ENCODE peak calls at places on chromosomes 5 and 9, in four cellular contexts. O, H, T and B are unnamed samples.

GRCh38 chr9:126412945-126413344 is 86.3 kb downstream of the MVB12B start:
- DNase-seq in O (no peak), H (no peak), T (no peak), B (no peak)

GRCh38 chr5:51556833-51557232 is 173.6 kb downstream of the ISL1 start:
- DNase-seq in O (no peak), H (no peak), T (no peak), B (no peak)

GRCh38 chr5:132260714-132261615 is 3.5 kb downstream of the PDLIM4 start:
- DNase-seq in O (peak; percentile 55), H (no peak), T (no peak), B (no peak)

GRCh38 chr5:99640646-99641045 is 711.8 kb upstream of the CHD1 start:
- DNase-seq in O (no peak), H (no peak), T (no peak), B (no peak)

GRCh38 chr5:97714426-97714825 is 531.4 kb upstream of the RIOK2 start:
- DNase-seq in O (no peak), H (no peak), T (no peak), B (no peak)

GRCh38 chr9:14573319-14573718 is 119.9 kb downstream of the ZDHHC21 start:
- DNase-seq in O (no peak), H (no peak), T (no peak), B (no peak)

GRCh38 chr9:114124138-114124537 is 25.0 kb upstream of the KIF12 start:
- DNase-seq in O (no peak), H (no peak), T (peak; percentile 54), B (no peak)

GRCh38 chr9:122318284-122318683 is 52.5 kb upstream of the PTGS1 start:
- DNase-seq in O (no peak), H (no peak), T (no peak), B (no peak)

GRCh38 chr5:97425511-97425910 is 242.5 kb upstream of the RIOK2 start:
- DNase-seq in O (no peak), H (no peak), T (no peak), B (no peak)

GRCh38 chr9:4155224-4156026 is 144.4 kb downstream of the GLIS3 start:
- DNase-seq in O (no peak), H (no peak), T (no peak), B (no peak)

GRCh38 chr9:133788819-133789733 is 50.9 kb upstream of the SARDH start:
- DNase-seq in O (no peak), H (peak; percentile 80), T (no peak), B (no peak)

GRCh38 chr5:43193171-43193951 is 1.3 kb downstream of the NIM1K start:
- DNase-seq in O (peak; percentile 54), H (peak; percentile 34), T (peak; percentile 69), B (peak; percentile 76)

GRCh38 chr9:88537743-88538055 is 2.7 kb downstream of the NXNL2 start:
- DNase-seq in O (no peak), H (no peak), T (peak; percentile 50), B (peak; percentile 88)

GRCh38 chr5:107247427-107247826 is 423.3 kb downstream of the EFNA5 start:
- DNase-seq in O (no peak), H (no peak), T (no peak), B (no peak)

GRCh38 chr5:154732212-154732611 is 23.0 kb upstream of the LARP1 start:
- DNase-seq in O (no peak), H (peak; percentile 66), T (no peak), B (no peak)

GRCh38 chr9:110257097-110257955 is 1.0 kb upstream of the TXN start:
- DNase-seq in O (no peak), H (peak; percentile 27), T (no peak), B (peak; percentile 44)

GRCh38 chr5:141941307-141941706 is 16.7 kb downstream of the PCDH12 start:
- DNase-seq in O (no peak), H (no peak), T (no peak), B (no peak)

GRCh38 chr5:42912184-42912766 is 100.6 kb upstream of the SELENOP start:
- DNase-seq in O (no peak), H (peak; percentile 25), T (no peak), B (peak; percentile 6)

GRCh38 chr5:178284095-178284675 is 51.6 kb upstream of the PHYKPL start:
- DNase-seq in O (peak; percentile 54), H (no peak), T (no peak), B (peak; percentile 31)

GRCh38 chr9:113504725-113505590 is 41.4 kb downstream of the RGS3 start:
- DNase-seq in O (no peak), H (peak; percentile 96), T (no peak), B (no peak)

GRCh38 chr9:98248737-98249474 is 6.5 kb downstream of the TBC1D2 start:
- DNase-seq in O (peak; percentile 42), H (no peak), T (no peak), B (peak; percentile 90)

GRCh38 chr5:93249651-93250289 is 331.2 kb downstream of the NR2F1-AS1 start:
- DNase-seq in O (no peak), H (no peak), T (no peak), B (no peak)

GRCh38 chr9:127572961-127573727 is 38.9 kb upstream of the STXBP1 start:
- DNase-seq in O (no peak), H (no peak), T (no peak), B (no peak)

GRCh38 chr9:135951889-135952663 is 9.1 kb downstream of the UBAC1 start:
- DNase-seq in O (peak; percentile 94), H (no peak), T (no peak), B (no peak)

GRCh38 chr5:78540335-78541057 is 108.1 kb downstream of the LHFPL2 start:
- DNase-seq in O (no peak), H (no peak), T (no peak), B (peak; percentile 64)

DNA sequence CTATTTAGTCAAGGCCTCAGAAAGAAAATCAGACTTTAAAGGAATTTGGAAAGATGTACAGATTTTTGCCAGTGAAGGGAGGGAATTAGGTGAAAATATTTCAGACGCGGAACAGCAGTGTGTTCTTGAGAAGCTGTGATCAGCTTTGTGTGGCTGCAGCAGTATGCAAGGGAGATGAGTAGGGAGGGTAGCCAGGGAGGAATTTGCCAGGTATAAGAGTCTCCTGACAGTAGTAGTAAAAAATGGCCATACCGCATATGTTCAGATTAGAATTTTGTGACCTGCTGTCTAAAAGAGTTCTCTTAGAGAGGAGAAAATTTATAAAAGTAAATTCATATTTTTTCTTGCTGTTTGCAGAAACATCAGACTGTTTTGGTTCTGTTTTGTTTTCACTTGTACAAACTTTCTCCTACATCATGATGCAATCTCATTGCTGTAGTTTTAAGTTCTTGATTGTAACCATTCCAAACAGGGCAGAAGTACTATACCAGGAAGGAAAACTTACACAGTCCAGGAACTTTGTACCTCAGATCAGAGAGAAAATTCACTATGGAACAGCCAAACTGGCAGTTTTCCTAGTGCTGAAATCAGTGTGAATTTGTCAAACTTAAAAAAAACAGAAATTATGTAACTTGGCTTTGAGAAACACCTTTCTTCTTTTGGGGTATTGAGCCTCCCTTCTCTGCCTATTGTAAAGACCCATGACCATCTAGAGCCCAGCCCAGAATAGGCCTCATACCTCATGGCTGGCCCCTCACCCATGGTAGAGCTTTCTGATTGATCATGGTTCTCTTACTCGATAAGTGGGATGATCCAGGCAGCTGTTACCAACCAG is 78.4 kb upstream of the NR3C1 start:
- DNase-seq in O (no peak), H (peak; percentile 74), T (no peak), B (no peak)
- TF ChIP-seq GABPA in O (no peak), H (peak; percentile 42), T (no peak), B (no peak)

GRCh38 chr5:169828385-169828784 is 151.9 kb downstream of the INSYN2B start:
- DNase-seq in O (no peak), H (no peak), T (no peak), B (no peak)
- TF ChIP-seq GABPA in O (no peak), H (no peak), T (no peak), B (no peak)

DNA sequence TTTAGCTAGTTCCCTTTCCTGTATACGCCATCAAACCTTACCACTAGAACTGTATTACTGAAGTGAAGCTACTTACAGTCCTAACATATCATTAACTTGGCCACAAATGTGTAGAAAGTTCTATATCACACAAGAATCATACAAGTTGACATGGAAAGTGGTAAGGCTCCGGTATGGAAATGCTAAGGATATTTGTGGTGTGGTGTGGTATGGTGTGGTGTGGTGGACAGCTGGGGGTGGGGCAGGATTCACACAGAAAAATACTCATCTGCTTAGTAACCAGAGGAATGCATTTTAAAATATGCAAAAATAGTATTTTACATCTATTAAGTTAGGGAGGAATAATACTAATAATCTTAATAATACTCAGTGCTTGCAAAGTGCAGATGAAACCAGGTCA is 69.4 kb downstream of the TRPC7 start:
- DNase-seq in O (no peak), H (no peak), T (no peak), B (no peak)
- TF ChIP-seq GABPA in O (no peak), H (no peak), T (no peak), B (peak; percentile 39)

GRCh38 chr9:16869961-16870605 is 387 bp downstream of the BNC2 start:
- DNase-seq in O (no peak), H (no peak), T (peak; percentile 67), B (no peak)
- TF ChIP-seq GABPA in O (no peak), H (no peak), T (no peak), B (no peak)

DNA sequence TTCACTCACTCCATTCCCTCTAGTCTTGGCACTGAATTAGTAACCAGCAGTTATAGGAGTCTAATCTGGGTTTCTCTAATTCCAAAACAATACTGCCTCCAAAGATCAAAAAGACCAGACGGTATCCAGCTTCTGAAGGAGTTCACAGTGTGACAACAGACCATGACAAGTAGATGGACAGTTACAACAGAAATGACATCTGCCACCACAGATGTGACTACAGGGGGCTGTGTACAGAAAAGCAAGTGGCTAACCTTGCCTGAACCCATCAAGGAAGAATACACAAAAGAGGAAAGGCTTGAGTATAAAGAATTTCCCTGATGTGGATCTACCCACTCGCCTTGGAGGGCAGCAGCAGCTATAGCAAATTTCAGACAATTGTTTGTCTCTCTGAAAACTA is 112.4 kb downstream of the ACTL7B start:
- DNase-seq in O (no peak), H (no peak), T (no peak), B (no peak)
- TF ChIP-seq GABPA in O (no peak), H (no peak), T (no peak), B (no peak)

GRCh38 chr9:86648156-86648827 is 294.1 kb upstream of the TUT7 start:
- DNase-seq in O (no peak), H (no peak), T (no peak), B (no peak)
- TF ChIP-seq GABPA in O (no peak), H (no peak), T (no peak), B (no peak)

GRCh38 chr9:18569941-18570630 is 96.1 kb downstream of the ADAMTSL1 start:
- DNase-seq in O (no peak), H (no peak), T (no peak), B (no peak)
- TF ChIP-seq GABPA in O (no peak), H (no peak), T (no peak), B (no peak)

DNA sequence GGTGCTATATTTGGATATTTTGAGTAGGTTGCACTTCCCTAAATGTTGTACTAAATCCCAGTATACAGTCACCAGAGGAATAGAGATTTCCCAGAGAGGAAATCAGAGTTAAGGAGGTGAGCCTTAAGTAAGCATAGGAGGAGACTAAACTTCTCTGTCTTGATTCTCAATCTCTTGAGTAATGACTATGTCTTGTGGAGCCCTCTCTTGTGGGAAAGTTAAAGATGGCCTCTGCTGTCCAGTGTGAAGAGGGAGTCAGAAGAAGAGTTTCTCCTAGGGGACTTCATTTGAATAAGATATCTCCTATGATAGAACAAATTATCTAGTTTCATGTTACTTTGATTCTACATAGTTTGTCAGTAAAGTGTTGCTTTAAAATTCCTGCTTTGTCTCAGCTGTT is 502.5 kb downstream of the PDE4D start:
- DNase-seq in O (no peak), H (no peak), T (no peak), B (no peak)
- TF ChIP-seq GABPA in O (no peak), H (no peak), T (no peak), B (no peak)

GRCh38 chr9:131752231-131752884 is 12.5 kb upstream of the RAPGEF1 start:
- DNase-seq in O (no peak), H (no peak), T (no peak), B (no peak)
- TF ChIP-seq GABPA in O (no peak), H (no peak), T (no peak), B (no peak)

GRCh38 chr5:153496835-153497234 is 6.4 kb downstream of the GRIA1 start:
- DNase-seq in O (peak; percentile 13), H (no peak), T (peak; percentile 35), B (no peak)
- TF ChIP-seq GABPA in O (no peak), H (no peak), T (no peak), B (no peak)